ENCODE peak calls at places on chromosome 17, in nine cellular contexts. B is GM12865, Q is HuH-7.5, U is T-helper 2 cell, H is HTR-8/SVneo, R is left colon, F is hepatic stellate cell, G is amniotic stem cell, O is IMR-90. X is an unnamed sample.

GRCh38 chr17:80105762-80106161 is 4.4 kb downstream of the GAA start:
- DNase-seq in B (no peak), Q (no peak), U (no peak), H (no peak), R (no peak), F (no peak), G (no peak), O (peak; percentile 21), X (no peak)

GRCh38 chr17:31467502-31468256 is 76.2 kb downstream of the RAB11FIP4 start:
- DNase-seq in B (no peak), Q (no peak), U (no peak), H (no peak), R (no peak), F (no peak), G (no peak), O (no peak), X (peak; percentile 91)

GRCh38 chr17:47607481-47607880 is 42.2 kb upstream of the KPNB1 start:
- DNase-seq in B (no peak), Q (no peak), U (no peak), H (no peak), R (no peak), F (no peak), G (no peak), O (no peak), X (no peak)

GRCh38 chr17:10119203-10120112 is 78.9 kb downstream of the GAS7 start:
- DNase-seq in B (peak; percentile 61), Q (peak; percentile 34), U (no peak), H (no peak), R (peak; percentile 66), F (no peak), G (no peak), O (no peak), X (no peak)

GRCh38 chr17:66459811-66460270 is 157.4 kb downstream of the PRKCA start:
- DNase-seq in B (no peak), Q (no peak), U (no peak), H (peak; percentile 88), R (no peak), F (peak; percentile 83), G (peak; percentile 88), O (peak; percentile 99), X (no peak)

GRCh38 chr17:5365831-5366230 is 53.6 kb downstream of the NUP88 start:
- DNase-seq in B (no peak), Q (no peak), U (no peak), H (no peak), R (no peak), F (no peak), G (no peak), O (no peak), X (no peak)

GRCh38 chr17:32834104-32834503 is 42.8 kb downstream of the MYO1D start:
- DNase-seq in B (no peak), Q (no peak), U (no peak), H (no peak), R (no peak), F (no peak), G (no peak), O (no peak), X (no peak)

GRCh38 chr17:9802294-9802693 is 10.9 kb upstream of the DHRS7C start:
- DNase-seq in B (no peak), Q (no peak), U (no peak), H (peak; percentile 64), R (no peak), F (no peak), G (no peak), O (no peak), X (no peak)

GRCh38 chr17:2063306-2064146 is 8.6 kb downstream of the HIC1 start:
- DNase-seq in B (no peak), Q (no peak), U (no peak), H (no peak), R (peak; percentile 28), F (no peak), G (no peak), O (peak; percentile 72), X (no peak)

GRCh38 chr17:15092762-15093161 is 172.4 kb downstream of the PMP22 start:
- DNase-seq in B (no peak), Q (no peak), U (no peak), H (no peak), R (no peak), F (no peak), G (no peak), O (peak; percentile 28), X (no peak)

X was measured in putamen.